ENCODE peak calls at places on chromosomes 1 and 21, in five cellular contexts. J is IMR-90, E is fibroblast of lung, C is HCT116, G is neuronal stem cell. A is an unnamed sample.

GRCh38 chr1:247387500-247387899 is 28.5 kb upstream of the NLRP3 start:
- DNase-seq in E (no peak), C (no peak), J (no peak), G (no peak), A (no peak)

GRCh38 chr1:247895976-247896375 is 589 bp downstream of the OR2W3 start:
- DNase-seq in E (no peak), C (no peak), J (no peak), G (no peak), A (no peak)

GRCh38 chr1:39128959-39129358 is 75.5 kb upstream of the MACF1 start:
- DNase-seq in C (peak; percentile 61), G (no peak), J (no peak), E (no peak), A (no peak)

GRCh38 chr1:11492235-11492634 is 13.3 kb downstream of the DISP3 start:
- DNase-seq in J (no peak), G (no peak), E (no peak), C (no peak), A (no peak)

GRCh38 chr1:116987256-116987555 is 14.4 kb upstream of the CD101 start:
- DNase-seq in G (no peak), C (no peak), J (no peak), E (no peak), A (no peak)

GRCh38 chr1:151980287-151981177 is 13.1 kb downstream of the S100A10 start:
- DNase-seq in J (peak; percentile 37), G (no peak), C (no peak), E (peak; percentile 84), A (no peak)

GRCh38 chr1:212630159-212630900 is 21.8 kb downstream of the ATF3 start:
- DNase-seq in E (peak; percentile 40), G (no peak), J (no peak), C (peak; percentile 34), A (peak; percentile 79)

GRCh38 chr1:226637147-226637935 is 88.8 kb downstream of the STUM start:
- DNase-seq in J (no peak), G (no peak), C (no peak), E (no peak), A (peak; percentile 58)

GRCh38 chr1:121586369-121587229 is 401.8 kb downstream of the SRGAP2C start:
- DNase-seq in C (no peak), J (no peak), G (no peak), E (no peak), A (peak; percentile 27)

GRCh38 chr1:81757398-81758020 is 43.2 kb upstream of the ADGRL2 start:
- DNase-seq in J (no peak), G (no peak), E (peak; percentile 1), C (no peak), A (no peak)

GRCh38 chr1:108628666-108629065 is 32.2 kb downstream of the HENMT1 start:
- DNase-seq in E (no peak), J (no peak), G (no peak), C (no peak), A (no peak)

GRCh38 chr1:204637985-204638356 is 47.6 kb downstream of the LRRN2 start:
- DNase-seq in G (peak; percentile 26), E (peak; percentile 32), C (no peak), J (no peak), A (peak; percentile 68)

GRCh38 chr1:180652791-180653190 is 21.0 kb downstream of the XPR1 start:
- DNase-seq in E (peak; percentile 50), C (no peak), J (peak; percentile 59), G (no peak), A (no peak)

GRCh38 chr1:109307363-109308021 is 681 bp upstream of the MYBPHL start:
- DNase-seq in E (no peak), C (no peak), G (peak; percentile 23), J (no peak), A (peak; percentile 59)

GRCh38 chr1:228211091-228211870 is 3.4 kb downstream of the OBSCN start:
- DNase-seq in J (no peak), E (no peak), C (no peak), G (no peak), A (no peak)

GRCh38 chr1:23555949-23556640 is 3.2 kb downstream of the ID3 start:
- DNase-seq in E (peak; percentile 86), J (peak; percentile 86), C (peak; percentile 67), G (no peak), A (peak; percentile 63)

GRCh38 chr1:1540015-1540816 is at the start of gene TMEM240:
- DNase-seq in E (peak; percentile 73), J (peak; percentile 69), C (no peak), G (peak; percentile 71), A (peak; percentile 92)

GRCh38 chr1:91335607-91336006 is 69.0 kb downstream of the HFM1 start:
- DNase-seq in C (no peak), E (peak; percentile 2), G (no peak), J (peak; percentile 14), A (no peak)

GRCh38 chr1:50766688-50767087 is 193.4 kb downstream of the FAF1 start:
- DNase-seq in J (no peak), G (no peak), C (no peak), E (no peak), A (no peak)

GRCh38 chr1:167795810-167796740 is 74.3 kb downstream of the MPZL1 start:
- DNase-seq in J (no peak), E (peak; percentile 35), C (no peak), G (no peak), A (no peak)

GRCh38 chr21:20814090-20814489 is 184.1 kb upstream of the NCAM2 start:
- DNase-seq in C (no peak), G (no peak), E (no peak), J (no peak), A (no peak)

GRCh38 chr1:41045740-41046139 is 24.2 kb upstream of the SLFNL1 start:
- DNase-seq in E (peak; percentile 83), J (peak; percentile 38), G (no peak), C (no peak), A (no peak)

GRCh38 chr1:21262282-21263051 is 27.8 kb downstream of the ECE1 start:
- DNase-seq in J (peak; percentile 95), G (no peak), C (no peak), E (peak; percentile 89), A (peak; percentile 50)
- H3K4me3 ChIP-seq in J (no peak overlapping the region), G (peak overlapping the region; percentile 22), C (peak overlapping the region; percentile 48), E (no peak overlapping the region), A (no peak overlapping the region)

GRCh38 chr1:178940022-178940765 is 69.3 kb upstream of the ANGPTL1 start:
- DNase-seq in G (no peak), C (no peak), E (peak; percentile 78), J (peak; percentile 89), A (no peak)
- H3K9ac ChIP-seq in G (no peak overlapping the region), C (no peak overlapping the region), E (no peak overlapping the region), J (no peak overlapping the region), A (no peak overlapping the region)

DNA sequence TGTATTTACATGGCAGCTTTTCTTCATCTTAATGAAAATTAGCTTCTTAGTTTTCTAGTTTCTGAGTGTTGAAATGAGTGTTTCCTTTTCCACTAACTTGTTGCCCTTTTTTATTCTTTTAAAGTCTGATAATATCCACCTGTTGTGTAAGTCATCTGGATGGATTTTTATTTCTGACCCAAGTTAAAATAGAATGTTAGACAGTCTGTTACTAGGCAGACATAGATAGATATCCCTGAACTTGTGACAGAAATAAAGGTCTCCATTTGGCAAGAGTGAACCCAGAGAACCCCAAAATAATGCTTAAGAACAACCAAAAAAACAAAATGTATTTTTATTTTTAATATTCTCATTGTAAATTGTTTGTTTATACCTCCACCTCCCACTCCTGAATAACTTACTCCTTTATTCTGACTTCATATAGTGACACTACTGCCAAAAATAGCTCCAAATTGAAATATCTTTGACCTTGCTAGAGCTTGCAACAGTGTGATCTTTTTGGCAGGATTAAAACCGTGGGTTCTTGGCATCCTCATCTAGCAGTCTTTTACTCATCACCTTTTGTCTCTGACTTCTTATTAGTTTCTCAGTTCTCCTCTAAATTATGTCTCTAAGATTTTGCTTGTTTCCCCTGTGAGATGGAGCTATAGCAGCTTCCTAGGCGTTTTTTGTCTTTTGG is 26.9 kb upstream of the SH3D21 start:
- DNase-seq in G (no peak), E (peak; percentile 72), C (no peak), J (peak; percentile 66), A (no peak)
- H3K27ac ChIP-seq in G (no peak overlapping the region), E (no peak overlapping the region), C (no peak overlapping the region), J (no peak overlapping the region), A (no peak overlapping the region)

DNA sequence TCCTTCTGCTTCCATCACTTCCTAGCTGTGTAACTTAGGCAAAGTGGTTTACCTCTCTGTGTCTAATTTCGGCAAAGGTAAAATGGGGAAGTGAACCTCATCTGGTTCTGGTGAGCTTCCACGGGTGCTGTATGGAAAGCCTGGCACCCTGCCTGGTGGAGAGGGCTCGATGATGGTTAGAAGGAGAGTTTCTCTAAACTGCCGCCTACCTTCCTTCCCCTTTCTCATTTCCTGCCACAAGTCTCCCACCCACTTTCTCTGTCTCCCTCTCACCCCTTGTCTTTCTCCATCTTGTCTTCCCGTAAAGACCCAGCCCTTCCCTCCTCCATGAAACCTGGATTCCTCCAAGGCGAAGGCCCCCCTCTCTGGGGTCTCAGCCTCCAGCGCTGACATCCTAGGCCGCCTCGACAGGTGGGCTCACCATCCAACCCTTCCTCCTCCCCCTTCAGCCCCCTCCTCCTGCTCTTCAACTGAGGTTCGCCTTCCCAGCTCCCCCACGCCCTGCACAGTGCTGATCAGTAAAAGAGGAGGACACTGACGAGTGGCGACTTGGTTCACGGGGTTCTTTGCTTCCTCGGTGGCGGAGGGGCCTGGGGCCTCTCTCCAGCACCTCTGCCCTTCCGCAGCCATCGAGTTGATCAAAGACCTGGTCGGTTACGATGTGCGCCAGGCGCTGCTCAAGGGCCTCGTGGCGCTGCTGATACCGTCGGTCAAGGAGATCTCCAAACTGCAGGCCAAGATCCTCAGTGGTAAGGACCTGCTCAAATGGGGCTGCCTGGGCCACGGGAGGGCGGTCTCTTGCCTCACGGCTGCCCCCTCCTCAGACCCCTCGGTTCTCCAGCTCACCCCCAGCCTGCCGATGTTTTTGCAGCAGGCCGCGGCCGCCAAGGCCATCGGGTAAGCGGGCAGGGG is 7.2 kb downstream of the RNU5D-1 start:
- DNase-seq in G (no peak), J (no peak), E (no peak), C (no peak), A (no peak)
- H3K4me3 ChIP-seq in G (no peak overlapping the region), J (no peak overlapping the region), E (no peak overlapping the region), C (no peak overlapping the region), A (no peak overlapping the region)

GRCh38 chr1:84506002-84506728 is at the start of the genes GNG5 and SPATA1:
- DNase-seq in J (peak; percentile 95), C (peak; percentile 91), G (peak; percentile 97), E (peak; percentile 93), A (peak; percentile 99)

GRCh38 chr1:84508510-84508909 is 2.1 kb upstream of the GNG5 start:
- DNase-seq in C (no peak), J (no peak), G (no peak), E (no peak), A (no peak)

GRCh38 chr1:84509029-84509428 is 2.6 kb upstream of the GNG5 start:
- DNase-seq in C (no peak), E (no peak), J (no peak), G (no peak), A (no peak)

GRCh38 chr1:84505167-84506001 is 802 bp upstream of the SPATA1 start:
- DNase-seq in J (peak; percentile 42), E (peak; percentile 8), G (no peak), C (no peak), A (peak; percentile 88)

DNA sequence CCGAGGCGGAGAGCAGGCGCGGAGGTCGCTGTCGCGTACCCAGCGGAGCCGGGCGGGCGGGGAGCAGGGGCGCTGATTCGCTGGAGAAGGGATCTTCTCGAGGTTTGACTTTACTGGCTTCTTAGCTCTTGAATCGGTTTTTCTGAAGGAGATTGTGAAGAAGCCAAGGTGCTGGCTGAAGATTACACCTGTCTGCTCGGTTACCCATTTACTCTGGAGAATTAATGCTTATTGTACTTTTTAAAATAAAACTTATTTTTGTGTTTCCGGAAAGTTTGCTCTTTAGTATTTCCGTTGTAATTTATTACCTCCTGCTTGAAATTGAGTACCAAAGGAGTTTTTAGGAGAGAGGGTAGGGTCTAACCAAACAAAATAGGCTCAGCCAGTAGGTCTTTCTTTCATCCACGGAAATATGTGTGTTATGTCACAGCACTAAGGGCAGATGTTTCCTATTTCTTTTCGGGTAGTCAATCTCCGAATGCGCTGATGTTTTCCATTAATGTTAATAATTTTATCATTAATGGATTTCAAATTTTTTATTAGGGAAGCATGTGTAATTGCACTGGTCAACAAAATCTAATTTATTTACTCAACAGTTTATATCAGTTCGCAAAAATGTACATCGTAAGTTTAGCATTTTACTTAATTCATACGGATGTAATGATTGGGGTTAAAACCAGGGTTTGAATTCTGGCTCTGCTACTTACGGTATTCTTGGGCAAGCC is 510 bp upstream of the GNG5 start:
- DNase-seq in E (no peak), C (no peak), J (no peak), G (no peak), A (no peak)
- H3K9ac ChIP-seq in E (no peak overlapping the region), C (peak overlapping the region; percentile 86), J (peak overlapping the region; percentile 74), G (peak overlapping the region; percentile 44), A (peak overlapping the region; percentile 1)